ENCODE peak calls at places on chromosome 3, in ten cellular contexts. R, B, G, U, Q, E, M, H, D and C are unnamed samples.

GRCh38 chr3:61582287-61582686 is 20.9 kb downstream of the PTPRG start:
- DNase-seq in R (no peak), B (no peak), G (no peak), U (no peak), Q (no peak), E (no peak), M (no peak), H (no peak), D (no peak), C (no peak)

GRCh38 chr3:189975376-189975990 is 145.2 kb downstream of the P3H2 start:
- DNase-seq in R (no peak), B (no peak), G (peak; percentile 26), U (no peak), Q (no peak), E (no peak), M (no peak), H (no peak), D (no peak), C (peak; percentile 11)

GRCh38 chr3:188860147-188860546 is 311.6 kb upstream of the TPRG1 start:
- DNase-seq in R (no peak), B (no peak), G (peak; percentile 50), U (no peak), Q (no peak), E (no peak), M (peak; percentile 13), H (no peak), D (no peak), C (peak; percentile 32)

GRCh38 chr3:99108508-99108907 is 207.0 kb upstream of the DCBLD2 start:
- DNase-seq in R (no peak), B (no peak), G (peak; percentile 99), U (no peak), Q (peak; percentile 89), E (peak; percentile 83), M (peak; percentile 98), H (no peak), D (peak; percentile 92), C (peak; percentile 98)

GRCh38 chr3:98013428-98014349 is 21.4 kb downstream of the GABRR3 start:
- DNase-seq in R (no peak), B (no peak), G (peak; percentile 26), U (no peak), Q (peak; percentile 6), E (peak; percentile 31), M (no peak), H (no peak), D (no peak), C (peak; percentile 18)

GRCh38 chr3:194556086-194557056 is 69.6 kb upstream of the ATP13A3 start:
- DNase-seq in R (no peak), B (no peak), G (peak; percentile 39), U (no peak), Q (no peak), E (no peak), M (no peak), H (no peak), D (no peak), C (peak; percentile 42)

GRCh38 chr3:114758828-114759709 is 388.0 kb downstream of the ZBTB20 start:
- DNase-seq in R (no peak), B (peak; percentile 24), G (peak; percentile 84), U (no peak), Q (peak; percentile 90), E (peak; percentile 26), M (peak; percentile 83), H (no peak), D (peak; percentile 75), C (peak; percentile 83)

GRCh38 chr3:10363935-10364334 is 43.0 kb upstream of the SEC13 start:
- DNase-seq in R (no peak), B (no peak), G (no peak), U (no peak), Q (no peak), E (no peak), M (no peak), H (no peak), D (no peak), C (no peak)

GRCh38 chr3:127750226-127751031 is 71.9 kb downstream of the MGLL start:
- DNase-seq in R (no peak), B (no peak), G (peak; percentile 72), U (no peak), Q (peak; percentile 96), E (no peak), M (peak; percentile 86), H (no peak), D (peak; percentile 74), C (peak; percentile 77)

GRCh38 chr3:120894285-120894684 is 13.7 kb upstream of the STXBP5L start:
- DNase-seq in R (no peak), B (no peak), G (peak; percentile 57), U (peak; percentile 43), Q (no peak), E (no peak), M (peak; percentile 4), H (no peak), D (peak; percentile 38), C (no peak)

DNA sequence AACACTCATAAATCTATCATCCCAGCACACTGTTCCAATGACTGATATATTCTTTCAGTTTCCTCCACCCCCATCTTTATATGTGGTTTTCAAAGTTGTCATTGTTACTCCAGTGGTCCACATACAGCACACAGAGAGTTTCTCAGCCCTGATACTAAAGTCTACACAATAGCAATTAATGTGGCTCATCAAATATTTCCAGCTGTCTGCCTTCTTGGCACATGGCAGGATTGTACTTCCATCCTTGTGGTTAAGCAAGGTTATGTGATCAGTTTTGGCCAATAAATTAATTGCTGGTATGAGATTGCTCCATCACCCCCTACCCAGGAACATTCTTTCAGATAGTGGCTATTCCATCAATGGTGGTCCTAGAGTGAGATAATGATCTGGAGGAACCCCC is 221.8 kb downstream of the PDCD6IP start:
- DNase-seq in R (no peak), B (no peak), G (no peak), U (no peak), Q (no peak), E (no peak), M (no peak), H (no peak), D (no peak), C (no peak)
- H3K4me3 ChIP-seq in R (no peak overlapping the region), B (no peak overlapping the region), G (no peak overlapping the region), U (no peak overlapping the region), Q (no peak overlapping the region), E (no peak overlapping the region), M (no peak overlapping the region), H (no peak overlapping the region), D (no peak overlapping the region), C (no peak overlapping the region)

GRCh38 chr3:134536760-134537159 is 50.9 kb downstream of the CEP63 start:
- DNase-seq in R (no peak), B (no peak), G (no peak), U (no peak), Q (no peak), E (no peak), M (no peak), H (no peak), D (no peak), C (peak; percentile 30)
- TF ChIP-seq CTCF in R (no peak), B (no peak), G (no peak), U (no peak), Q (no peak), E (no peak), M (no peak), H (no peak), D (no peak), C (peak; percentile 20)

GRCh38 chr3:43388909-43389308 is 102.6 kb downstream of the SNRK start:
- DNase-seq in R (no peak), B (no peak), G (peak; percentile 44), U (no peak), Q (no peak), E (no peak), M (no peak), H (no peak), D (no peak), C (peak; percentile 24)
- H3K4me3 ChIP-seq in R (no peak overlapping the region), B (no peak overlapping the region), G (no peak overlapping the region), U (no peak overlapping the region), Q (no peak overlapping the region), E (no peak overlapping the region), M (no peak overlapping the region), H (no peak overlapping the region), D (no peak overlapping the region), C (no peak overlapping the region)

DNA sequence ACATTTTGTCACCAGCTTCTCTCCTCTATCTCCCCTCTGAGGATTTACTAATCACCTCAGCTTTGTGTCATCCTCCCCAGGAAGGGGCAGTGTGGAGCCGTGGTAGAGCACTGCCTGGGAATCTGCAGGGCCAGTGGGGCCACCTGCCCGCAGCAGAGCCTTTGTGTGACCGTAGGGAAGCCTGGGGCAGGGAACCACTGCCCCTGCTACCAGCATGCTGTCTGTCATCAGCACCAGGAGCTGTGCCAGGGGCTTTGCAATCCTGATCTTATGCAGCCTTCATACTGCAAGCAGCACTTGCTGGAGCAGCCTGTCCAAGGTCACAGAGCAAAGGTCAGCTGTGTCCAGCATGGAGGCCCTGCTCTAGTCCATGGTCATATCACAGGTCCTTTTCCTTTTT is 170.2 kb upstream of the IL12A start:
- DNase-seq in R (peak; percentile 42), B (no peak), G (no peak), U (no peak), Q (no peak), E (no peak), M (no peak), H (no peak), D (no peak), C (no peak)
- TF ChIP-seq CTCF in R (peak; percentile 29), B (peak; percentile 30), G (no peak), U (no peak), Q (no peak), E (no peak), M (no peak), H (no peak), D (no peak), C (peak; percentile 33)

GRCh38 chr3:38029400-38030125 is at the start of gene PLCD1:
- DNase-seq in R (peak; percentile 88), B (no peak), G (peak; percentile 65), U (peak; percentile 80), Q (peak; percentile 67), E (no peak), M (peak; percentile 66), H (peak; percentile 55), D (no peak), C (peak; percentile 31)

GRCh38 chr3:38027466-38028465 is 1.7 kb downstream of the PLCD1 start:
- DNase-seq in R (no peak), B (no peak), G (no peak), U (no peak), Q (no peak), E (no peak), M (no peak), H (no peak), D (no peak), C (no peak)

GRCh38 chr3:38026856-38027255 is 2.6 kb downstream of the PLCD1 start:
- DNase-seq in R (no peak), B (no peak), G (no peak), U (no peak), Q (no peak), E (no peak), M (no peak), H (no peak), D (no peak), C (no peak)

GRCh38 chr3:38030126-38031021 is 932 bp upstream of the PLCD1 start:
- DNase-seq in R (no peak), B (no peak), G (no peak), U (no peak), Q (no peak), E (no peak), M (no peak), H (no peak), D (no peak), C (no peak)

GRCh38 chr3:38028621-38029361 is 651 bp downstream of the PLCD1 start:
- DNase-seq in R (no peak), B (no peak), G (no peak), U (no peak), Q (peak; percentile 11), E (no peak), M (no peak), H (no peak), D (no peak), C (no peak)
- H3K4me3 ChIP-seq in R (peak overlapping the region; percentile 79), B (peak overlapping the region; percentile 61), G (peak overlapping the region; percentile 63), U (peak overlapping the region; percentile 98), Q (peak overlapping the region; percentile 72), E (peak overlapping the region; percentile 37), M (peak overlapping the region; percentile 72), H (peak overlapping the region; percentile 55), D (peak overlapping the region; percentile 74), C (peak overlapping the region; percentile 65)